ENCODE peak calls at places on chromosomes 4 and X, in four cellular contexts. M is psoas muscle, Y is breast epithelium, V is fibroblast of the aortic adventitia. S is an unnamed sample.

GRCh38 chr4:67549123-67549522 is 3.8 kb upstream of the CENPC start:
- DNase-seq in M (no peak), Y (no peak), V (peak; percentile 46), S (no peak)

GRCh38 chr4:140448830-140449229 is 21.4 kb upstream of the CLGN start:
- DNase-seq in M (no peak), Y (no peak), V (no peak), S (no peak)

GRCh38 chr4:151227731-151228130 is 49.2 kb upstream of the PRSS48 start:
- DNase-seq in M (peak; percentile 59), Y (peak; percentile 55), V (peak; percentile 87), S (peak; percentile 57)

GRCh38 chr4:3287972-3288570 is 4.8 kb upstream of the RGS12 start:
- DNase-seq in M (no peak), Y (no peak), V (no peak), S (peak; percentile 39)

GRCh38 chr4:42391356-42391675 is 6.0 kb upstream of the SHISA3 start:
- DNase-seq in M (no peak), Y (no peak), V (no peak), S (no peak)

GRCh38 chr4:165663411-165663810 is 209.6 kb upstream of the TLL1 start:
- DNase-seq in M (no peak), Y (no peak), V (peak; percentile 79), S (no peak)

GRCh38 chr4:147059064-147059731 is 113.5 kb upstream of the TTC29 start:
- DNase-seq in M (no peak), Y (no peak), V (no peak), S (no peak)

GRCh38 chrX:52363247-52363883 is 5.5 kb upstream of the XAGE2 start:
- DNase-seq in M (no peak), Y (no peak), V (peak; percentile 46), S (no peak)

GRCh38 chrX:10447577-10448214 is 172.7 kb downstream of the MID1 start:
- DNase-seq in M (no peak), Y (peak; percentile 32), V (peak; percentile 48), S (no peak)

GRCh38 chr4:8723222-8723980 is 130.8 kb downstream of the CPZ start:
- DNase-seq in M (no peak), Y (no peak), V (no peak), S (peak; percentile 18)

GRCh38 chr4:186624951-186625350 is 69.6 kb upstream of the MTNR1A start:
- DNase-seq in M (no peak), Y (no peak), V (peak; percentile 70), S (no peak)

GRCh38 chr4:54073481-54073880 is 9.1 kb upstream of the CHIC2 start:
- DNase-seq in M (no peak), Y (no peak), V (peak; percentile 81), S (no peak)

GRCh38 chrX:29652484-29652883 is 562.9 kb upstream of the MAGEB2 start:
- DNase-seq in M (no peak), Y (no peak), V (peak; percentile 92), S (no peak)

GRCh38 chr4:18518098-18518497 is 496.5 kb upstream of the LCORL start:
- DNase-seq in M (no peak), Y (no peak), V (no peak), S (no peak)

GRCh38 chrX:14015294-14015693 is 14.4 kb downstream of the GEMIN8 start:
- DNase-seq in M (no peak), Y (no peak), V (peak; percentile 23), S (no peak)

GRCh38 chrX:151830911-151831310 is 81.8 kb upstream of the MAGEA4 start:
- DNase-seq in M (no peak), Y (no peak), V (peak; percentile 1), S (no peak)

GRCh38 chrX:72569786-72570185 is 2.9 kb downstream of the HDAC8 start:
- DNase-seq in M (no peak), Y (no peak), V (peak; percentile 89), S (no peak)

GRCh38 chrX:70219938-70220764 is 14.3 kb upstream of the AWAT1 start:
- DNase-seq in M (no peak), Y (no peak), V (peak; percentile 85), S (no peak)

GRCh38 chr4:8871417-8872401 is at the start of gene HMX1:
- DNase-seq in M (peak; percentile 28), Y (no peak), V (no peak), S (peak; percentile 38)

GRCh38 chrX:101958139-101958538 is 26.3 kb upstream of the ZMAT1 start:
- DNase-seq in M (no peak), Y (no peak), V (no peak), S (no peak)

GRCh38 chrX:4932790-4933189 is 1219.3 kb upstream of the PRKX start:
- DNase-seq in M (no peak), Y (no peak), V (no peak), S (no peak)

GRCh38 chr4:101944649-101945048 is 154.1 kb downstream of the BANK1 start:
- DNase-seq in M (no peak), Y (no peak), V (peak; percentile 15), S (no peak)

GRCh38 chr4:139452000-139452399 is 1.9 kb upstream of the RAB33B start:
- DNase-seq in M (no peak), Y (no peak), V (no peak), S (no peak)

GRCh38 chrX:149541521-149542047 is 772 bp downstream of the EOLA1 start:
- DNase-seq in M (no peak), Y (no peak), V (no peak), S (no peak)

GRCh38 chr4:183986645-183987528 is 81.8 kb downstream of the STOX2 start:
- DNase-seq in M (no peak), Y (no peak), V (no peak), S (peak; percentile 16)
- H3K4me3 ChIP-seq in M (peak overlapping the region; percentile 59), Y (peak overlapping the region; percentile 23), V (peak overlapping the region; percentile 58), S (peak overlapping the region; percentile 62)

GRCh38 chr4:6332042-6332668 is 62.5 kb downstream of the WFS1 start:
- DNase-seq in M (no peak), Y (no peak), V (peak; percentile 24), S (peak; percentile 30)
- TF ChIP-seq CTCF in M (peak; percentile 46), Y (peak; percentile 45), V (peak; percentile 79), S (peak; percentile 72)

GRCh38 chrX:1389993-1390285 is 2.0 kb downstream of the SLC25A6 start:
- DNase-seq in M (peak; percentile 4), Y (no peak), V (no peak), S (no peak)
- H3K4me3 ChIP-seq in M (peak overlapping the region; percentile 96), Y (no peak overlapping the region), V (no peak overlapping the region), S (peak overlapping the region; percentile 99)

GRCh38 chr4:169045862-169046584 is 36.0 kb upstream of the CBR4 start:
- DNase-seq in M (no peak), Y (no peak), V (no peak), S (no peak)
- TF ChIP-seq CTCF in M (no peak), Y (no peak), V (no peak), S (no peak)

GRCh38 chr4:5409980-5410618 is 298.3 kb downstream of the EVC2 start:
- DNase-seq in M (no peak), Y (no peak), V (no peak), S (no peak)
- H3K4me3 ChIP-seq in M (no peak overlapping the region), Y (no peak overlapping the region), V (no peak overlapping the region), S (no peak overlapping the region)

S was measured in dorsolateral prefrontal cortex.